ENCODE peak calls at places on chromosomes 16 and 17, in four cellular contexts. I is HepG2, T is K562, X is GM12878. D is an unnamed sample.
A peak's percentile ranks its signal among the peaks of the same experiment; 100 is the strongest.

GRCh38 chr16:81457326-81458133 is 12.9 kb downstream of the CMIP start:
- DNase-seq in I (peak; percentile 89), T (peak; percentile 81), X (no peak), D (peak; percentile 16)

GRCh38 chr17:80891096-80892018 is 100.3 kb upstream of the CHMP6 start:
- DNase-seq in I (no peak), T (peak; percentile 74), X (peak; percentile 56), D (peak; percentile 96)

GRCh38 chr17:81601525-81602120 is 35.3 kb downstream of the NPLOC4 start:
- DNase-seq in I (peak; percentile 62), T (peak; percentile 62), X (peak; percentile 20), D (peak; percentile 49)

GRCh38 chr16:69706256-69706974 is 19.9 kb downstream of the NQO1 start:
- DNase-seq in I (no peak), T (no peak), X (no peak), D (no peak)

GRCh38 chr16:47043200-47043599 is 69.7 kb upstream of the DNAJA2 start:
- DNase-seq in I (no peak), T (no peak), X (no peak), D (no peak)

GRCh38 chr17:82281502-82282238 is 8.2 kb upstream of the CSNK1D start:
- DNase-seq in I (no peak), T (no peak), X (peak; percentile 30), D (peak; percentile 66)

GRCh38 chr16:69276143-69277115 is 34.7 kb upstream of the VPS4A start:
- DNase-seq in I (no peak), T (no peak), X (no peak), D (no peak)

GRCh38 chr17:21425736-21426135 is 49.6 kb downstream of the KCNJ12 start:
- DNase-seq in I (no peak), T (no peak), X (no peak), D (no peak)

GRCh38 chr16:4217246-4218131 is 24.4 kb downstream of the SRL start:
- DNase-seq in I (no peak), T (no peak), X (no peak), D (no peak)

GRCh38 chr16:48386559-48387312 is 1.5 kb upstream of the SIAH1 start:
- DNase-seq in I (no peak), T (no peak), X (no peak), D (no peak)

GRCh38 chr16:17312100-17312732 is 158.5 kb downstream of the XYLT1 start:
- DNase-seq in I (no peak), T (no peak), X (no peak), D (peak; percentile 73)

GRCh38 chr17:32495347-32496253 is 8.8 kb downstream of the CDK5R1 start:
- DNase-seq in I (no peak), T (no peak), X (no peak), D (no peak)

GRCh38 chr16:59848314-59848713 is 1114.2 kb upstream of the GOT2 start:
- DNase-seq in I (no peak), T (no peak), X (no peak), D (no peak)

GRCh38 chr16:87575027-87575804 is 27.1 kb upstream of the JPH3 start:
- DNase-seq in I (no peak), T (peak; percentile 48), X (no peak), D (no peak)

GRCh38 chr17:76078859-76079576 is at the start of gene ZACN:
- DNase-seq in I (no peak), T (no peak), X (no peak), D (no peak)
- TF ChIP-seq ZBTB33 in I (no peak), T (no peak), X (no peak), D (no peak)

GRCh38 chr17:62750502-62751349 is 57.4 kb downstream of the MARCHF10 start:
- DNase-seq in I (no peak), T (no peak), X (no peak), D (no peak)
- TF ChIP-seq EZH2 in I (no peak), T (no peak), X (no peak), D (no peak)

DNA sequence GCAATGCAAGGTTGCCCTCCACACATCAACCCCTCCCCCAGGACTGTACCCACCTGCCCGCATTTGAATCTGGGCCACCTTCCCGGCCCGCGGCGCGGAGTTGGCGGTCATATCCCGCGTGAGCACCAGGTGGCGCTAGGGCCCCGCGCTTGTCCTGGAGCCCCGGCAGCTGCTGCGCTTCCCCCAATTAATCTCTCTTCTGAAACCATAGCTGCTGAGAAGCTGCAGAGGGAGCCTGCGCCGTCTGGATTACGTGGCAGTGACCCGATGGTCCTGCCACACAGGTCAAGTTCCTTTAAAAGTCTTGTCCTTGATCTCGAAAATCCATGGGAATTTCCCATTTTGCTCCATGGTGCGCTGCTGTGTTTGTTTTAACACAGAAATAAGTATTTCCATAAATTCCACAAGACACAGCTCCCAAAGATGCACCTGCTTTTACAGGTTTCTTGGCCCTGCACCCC is 22.0 kb downstream of the COX4I1 start:
- DNase-seq in I (peak; percentile 67), T (peak; percentile 80), X (peak; percentile 41), D (peak; percentile 76)
- TF ChIP-seq POLR2A in I (no peak), T (no peak), X (no peak), D (no peak)

GRCh38 chr17:1916339-1916738 is 86.5 kb downstream of the RPA1 start:
- DNase-seq in I (no peak), T (no peak), X (no peak), D (no peak)

GRCh38 chr17:1918346-1919021 is 88.7 kb downstream of the RPA1 start:
- DNase-seq in I (no peak), T (no peak), X (no peak), D (no peak)

GRCh38 chr17:1916963-1917715 is 87.3 kb downstream of the RPA1 start:
- DNase-seq in I (peak; percentile 18), T (no peak), X (no peak), D (no peak)

GRCh38 chr17:1920948-1921351 is 91.1 kb downstream of the RPA1 start:
- DNase-seq in I (no peak), T (no peak), X (no peak), D (no peak)

DNA sequence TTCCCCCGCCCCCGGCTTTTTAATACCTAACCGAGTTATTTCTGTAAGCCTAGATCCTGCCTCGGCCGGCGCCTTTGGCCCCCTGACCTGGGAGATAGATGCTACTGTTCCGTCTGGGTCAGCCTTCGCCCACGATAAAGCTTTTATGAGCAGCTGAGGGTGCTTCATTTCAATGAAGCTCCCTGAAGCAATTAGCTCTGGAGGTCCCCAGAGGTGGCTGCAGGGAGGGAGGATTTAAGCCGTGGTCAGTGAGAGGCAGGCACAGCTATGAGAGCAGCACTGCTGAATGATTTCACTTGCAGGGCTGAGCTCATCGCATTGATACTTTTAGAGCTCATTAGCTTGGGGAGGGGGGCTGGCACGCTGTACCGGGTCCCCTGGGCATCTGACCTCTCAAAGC is 89.4 kb downstream of the RPA1 start:
- DNase-seq in I (no peak), T (no peak), X (no peak), D (no peak)
- TF ChIP-seq ZBTB33 in I (no peak), T (no peak), X (no peak), D (no peak)

GRCh38 chr17:48492401-48493298 is 38.2 kb downstream of the HOXB1 start:
- DNase-seq in I (no peak), T (peak; percentile 89), X (no peak), D (no peak)
- TF ChIP-seq EZH2 in I (peak; percentile 63), T (no peak), X (no peak), D (no peak)

DNA sequence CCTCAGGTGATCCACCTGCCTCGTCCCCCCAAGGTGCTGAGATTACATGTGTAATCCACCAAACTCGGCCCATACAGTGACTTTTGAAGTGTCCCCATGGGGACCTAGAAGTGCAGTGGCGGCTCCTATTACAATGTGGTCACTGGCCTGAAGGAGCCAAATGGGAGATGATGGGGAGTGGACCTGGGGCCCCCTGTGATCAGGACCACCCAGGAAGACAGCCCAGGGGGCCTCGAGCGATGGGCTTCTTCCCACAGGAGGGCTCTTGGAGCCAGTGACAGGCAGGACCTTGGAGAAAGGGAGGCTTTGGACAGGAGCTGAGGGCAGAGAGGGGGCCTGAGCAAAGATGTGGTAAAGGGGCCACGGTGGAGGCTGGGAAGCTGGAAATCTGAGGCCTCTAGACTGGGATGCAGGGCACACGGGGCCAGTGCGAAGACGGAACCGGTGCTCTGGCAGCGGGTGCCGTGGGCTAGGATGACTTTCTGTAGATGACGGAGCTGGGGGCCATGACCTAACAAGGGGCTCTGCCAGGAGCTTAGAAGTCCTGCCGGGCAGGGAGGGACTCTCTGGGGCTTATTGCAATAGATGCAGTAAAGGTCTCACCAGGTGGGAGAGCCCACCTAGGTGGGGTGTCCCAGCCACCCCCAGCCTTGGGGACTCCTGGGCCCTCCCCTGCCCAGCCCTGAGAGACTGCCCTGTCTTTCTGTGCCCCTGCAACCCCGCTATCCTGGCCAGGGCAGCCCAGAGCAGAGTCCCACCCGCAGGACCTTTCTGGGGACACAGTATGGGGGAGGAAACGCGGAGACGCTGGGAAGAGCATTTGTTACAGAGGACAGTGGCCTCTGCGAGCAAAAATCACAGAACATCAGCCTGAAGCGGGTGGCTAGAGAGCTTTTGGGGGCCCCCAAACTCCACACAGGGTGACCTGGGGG is 2.7 kb upstream of the C17orf99 start:
- DNase-seq in I (no peak), T (no peak), X (no peak), D (no peak)
- TF ChIP-seq POLR2A in I (no peak), T (no peak), X (peak; percentile 58), D (no peak)

D was measured in HCT116.